ENCODE peak calls at places on chromosomes 4 and X, in eight cellular contexts. One of them, this sample, is unnamed.
A peak's percentile ranks its signal among the peaks of the same experiment; 100 is the strongest.

GRCh38 chr4:154164931-154165839 is 326.4 kb downstream of the DCHS2 start:
- DNase-seq in caudate nucleus: no peak
- DNase-seq in NCI-H1092 treated with DMSO at 0.1 percent for 48 hours: no peak
- DNase-seq in AG09319: peak; percentile 96
- DNase-seq in NB4: no peak
- DNase-seq in fibroblast of the conjunctiva: peak; percentile 47
- DNase-seq in GM10248: no peak
- DNase-seq in mucosa of descending colon: no peak
- DNase-seq in this sample: peak; percentile 24

GRCh38 chr4:168666531-168666930 is 169.7 kb downstream of the PALLD start:
- DNase-seq in caudate nucleus: no peak
- DNase-seq in NCI-H1092 treated with DMSO at 0.1 percent for 48 hours: no peak
- DNase-seq in AG09319: no peak
- DNase-seq in NB4: no peak
- DNase-seq in fibroblast of the conjunctiva: no peak
- DNase-seq in GM10248: no peak
- DNase-seq in mucosa of descending colon: no peak
- DNase-seq in this sample: no peak

GRCh38 chrX:39953879-39954278 is 143.9 kb downstream of the BCOR start:
- DNase-seq in caudate nucleus: no peak
- DNase-seq in NCI-H1092 treated with DMSO at 0.1 percent for 48 hours: peak; percentile 52
- DNase-seq in AG09319: no peak
- DNase-seq in NB4: no peak
- DNase-seq in fibroblast of the conjunctiva: peak; percentile 4
- DNase-seq in GM10248: no peak
- DNase-seq in mucosa of descending colon: peak; percentile 88
- DNase-seq in this sample: no peak

GRCh38 chr4:184392748-184393334 is 81.5 kb downstream of the IRF2 start:
- DNase-seq in caudate nucleus: no peak
- DNase-seq in NCI-H1092 treated with DMSO at 0.1 percent for 48 hours: no peak
- DNase-seq in AG09319: no peak
- DNase-seq in NB4: no peak
- DNase-seq in fibroblast of the conjunctiva: no peak
- DNase-seq in GM10248: no peak
- DNase-seq in mucosa of descending colon: no peak
- DNase-seq in this sample: no peak

GRCh38 chrX:39759526-39760224 is 338.1 kb downstream of the BCOR start:
- DNase-seq in caudate nucleus: no peak
- DNase-seq in NCI-H1092 treated with DMSO at 0.1 percent for 48 hours: peak; percentile 62
- DNase-seq in AG09319: no peak
- DNase-seq in NB4: no peak
- DNase-seq in fibroblast of the conjunctiva: peak; percentile 23
- DNase-seq in GM10248: no peak
- DNase-seq in mucosa of descending colon: no peak
- DNase-seq in this sample: no peak

GRCh38 chr4:1986578-1987210 is 22.1 kb downstream of the NELFA start:
- DNase-seq in caudate nucleus: no peak
- DNase-seq in NCI-H1092 treated with DMSO at 0.1 percent for 48 hours: no peak
- DNase-seq in AG09319: no peak
- DNase-seq in NB4: no peak
- DNase-seq in fibroblast of the conjunctiva: no peak
- DNase-seq in GM10248: no peak
- DNase-seq in mucosa of descending colon: no peak
- DNase-seq in this sample: no peak

GRCh38 chrX:13469963-13470679 is 99.3 kb upstream of the EGFL6 start:
- DNase-seq in caudate nucleus: no peak
- DNase-seq in NCI-H1092 treated with DMSO at 0.1 percent for 48 hours: no peak
- DNase-seq in AG09319: peak; percentile 57
- DNase-seq in NB4: no peak
- DNase-seq in fibroblast of the conjunctiva: no peak
- DNase-seq in GM10248: no peak
- DNase-seq in mucosa of descending colon: no peak
- DNase-seq in this sample: no peak

GRCh38 chr4:102295153-102295862 is 50.0 kb downstream of the SLC39A8 start:
- DNase-seq in caudate nucleus: no peak
- DNase-seq in NCI-H1092 treated with DMSO at 0.1 percent for 48 hours: no peak
- DNase-seq in AG09319: no peak
- DNase-seq in NB4: no peak
- DNase-seq in fibroblast of the conjunctiva: no peak
- DNase-seq in GM10248: no peak
- DNase-seq in mucosa of descending colon: no peak
- DNase-seq in this sample: no peak

GRCh38 chr4:161364681-161365080 is 799.1 kb downstream of the FSTL5 start:
- DNase-seq in caudate nucleus: peak; percentile 85
- DNase-seq in NCI-H1092 treated with DMSO at 0.1 percent for 48 hours: no peak
- DNase-seq in AG09319: no peak
- DNase-seq in NB4: no peak
- DNase-seq in fibroblast of the conjunctiva: no peak
- DNase-seq in GM10248: no peak
- DNase-seq in mucosa of descending colon: no peak
- DNase-seq in this sample: no peak

GRCh38 chr4:145281946-145282345 is 101.6 kb upstream of the OTUD4 start:
- DNase-seq in caudate nucleus: no peak
- DNase-seq in NCI-H1092 treated with DMSO at 0.1 percent for 48 hours: no peak
- DNase-seq in AG09319: no peak
- DNase-seq in NB4: no peak
- DNase-seq in fibroblast of the conjunctiva: no peak
- DNase-seq in GM10248: no peak
- DNase-seq in mucosa of descending colon: no peak
- DNase-seq in this sample: no peak

GRCh38 chr4:127251423-127251822 is 381.3 kb upstream of the INTU start:
- DNase-seq in caudate nucleus: no peak
- DNase-seq in NCI-H1092 treated with DMSO at 0.1 percent for 48 hours: no peak
- DNase-seq in AG09319: no peak
- DNase-seq in NB4: peak; percentile 14
- DNase-seq in fibroblast of the conjunctiva: no peak
- DNase-seq in GM10248: no peak
- DNase-seq in mucosa of descending colon: no peak
- DNase-seq in this sample: no peak

GRCh38 chrX:44974462-44974861 is 101.5 kb downstream of the KDM6A start:
- DNase-seq in caudate nucleus: no peak
- DNase-seq in NCI-H1092 treated with DMSO at 0.1 percent for 48 hours: no peak
- DNase-seq in AG09319: no peak
- DNase-seq in NB4: no peak
- DNase-seq in fibroblast of the conjunctiva: no peak
- DNase-seq in GM10248: no peak
- DNase-seq in mucosa of descending colon: no peak
- DNase-seq in this sample: no peak

GRCh38 chr4:14562901-14563300 is 439.4 kb upstream of the CPEB2 start:
- DNase-seq in caudate nucleus: peak; percentile 63
- DNase-seq in NCI-H1092 treated with DMSO at 0.1 percent for 48 hours: no peak
- DNase-seq in AG09319: no peak
- DNase-seq in NB4: no peak
- DNase-seq in fibroblast of the conjunctiva: no peak
- DNase-seq in GM10248: no peak
- DNase-seq in mucosa of descending colon: no peak
- DNase-seq in this sample: no peak

GRCh38 chr4:2092653-2093000 is 33.5 kb downstream of the NAT8L start:
- DNase-seq in caudate nucleus: no peak
- DNase-seq in NCI-H1092 treated with DMSO at 0.1 percent for 48 hours: no peak
- DNase-seq in AG09319: no peak
- DNase-seq in NB4: no peak
- DNase-seq in fibroblast of the conjunctiva: no peak
- DNase-seq in GM10248: no peak
- DNase-seq in mucosa of descending colon: no peak
- DNase-seq in this sample: no peak

GRCh38 chrX:75149654-75150053 is 6.4 kb downstream of the ABCB7 start:
- DNase-seq in caudate nucleus: no peak
- DNase-seq in NCI-H1092 treated with DMSO at 0.1 percent for 48 hours: no peak
- DNase-seq in AG09319: no peak
- DNase-seq in NB4: no peak
- DNase-seq in fibroblast of the conjunctiva: no peak
- DNase-seq in GM10248: no peak
- DNase-seq in mucosa of descending colon: no peak
- DNase-seq in this sample: no peak

GRCh38 chr4:7383251-7383650 is 51.5 kb downstream of the PSAPL1 start:
- DNase-seq in caudate nucleus: no peak
- DNase-seq in NCI-H1092 treated with DMSO at 0.1 percent for 48 hours: no peak
- DNase-seq in AG09319: no peak
- DNase-seq in NB4: no peak
- DNase-seq in fibroblast of the conjunctiva: no peak
- DNase-seq in GM10248: no peak
- DNase-seq in mucosa of descending colon: no peak
- DNase-seq in this sample: no peak